ENCODE peak calls at places on chromosomes 16 and 17, in seven cellular contexts. Q is endothelial cell of umbilical vein, T is ovary, J is fibroblast of lung, P is SK-N-SH, N is GM12878, M is esophagus muscularis mucosa. C is an unnamed sample.

GRCh38 chr17:61467416-61468262 is 15.4 kb downstream of the TBX4 start:
- DNase-seq in P (peak; percentile 76), T (no peak), M (no peak), N (no peak), J (peak; percentile 58), Q (peak; percentile 11), C (peak; percentile 75)

GRCh38 chr17:47304191-47304590 is 19.6 kb upstream of the EFCAB13 start:
- DNase-seq in Q (no peak), T (no peak), J (no peak), M (no peak), P (no peak), N (no peak), C (no peak)

GRCh38 chr16:80116711-80117110 is 424.1 kb upstream of the DYNLRB2 start:
- DNase-seq in T (no peak), Q (no peak), J (no peak), N (no peak), M (no peak), P (no peak), C (no peak)

GRCh38 chr17:49053171-49053829 is 56.1 kb downstream of the IGF2BP1 start:
- DNase-seq in M (no peak), J (no peak), T (no peak), N (no peak), P (no peak), Q (no peak), C (no peak)

GRCh38 chr16:51155199-51155607 is 4.1 kb upstream of the SALL1 start:
- DNase-seq in P (peak; percentile 24), M (no peak), T (peak; percentile 30), J (no peak), N (no peak), Q (no peak), C (peak; percentile 63)

GRCh38 chr16:11835891-11836652 is 15.3 kb downstream of the RSL1D1 start:
- DNase-seq in P (no peak), T (no peak), Q (no peak), N (no peak), J (peak; percentile 27), M (no peak), C (no peak)

GRCh38 chr17:31318298-31319190 is 2.9 kb downstream of the EVI2A start:
- DNase-seq in M (no peak), P (no peak), J (peak; percentile 93), N (peak; percentile 63), T (peak; percentile 54), Q (peak; percentile 4), C (peak; percentile 60)

GRCh38 chr17:43713494-43714162 is 45.0 kb downstream of the SOST start:
- DNase-seq in J (no peak), T (no peak), N (no peak), P (peak; percentile 88), M (no peak), Q (peak; percentile 21), C (peak; percentile 45)

GRCh38 chr16:27486760-27487159 is 63.0 kb downstream of the GTF3C1 start:
- DNase-seq in N (no peak), Q (no peak), T (no peak), J (no peak), P (no peak), M (no peak), C (no peak)

GRCh38 chr16:52827456-52827855 is 225.2 kb downstream of the CHD9NB start:
- DNase-seq in Q (no peak), T (no peak), J (no peak), M (no peak), N (no peak), P (no peak), C (no peak)
- H3K27ac ChIP-seq in Q (no peak overlapping the region), T (no peak overlapping the region), J (no peak overlapping the region), M (no peak overlapping the region), N (no peak overlapping the region), P (no peak overlapping the region), C (no peak overlapping the region)

GRCh38 chr16:81403601-81404391 is 40.8 kb upstream of the CMIP start:
- DNase-seq in N (peak; percentile 28), Q (peak; percentile 80), T (peak; percentile 88), M (peak; percentile 96), J (peak; percentile 60), P (peak; percentile 91), C (peak; percentile 82)
- H3K4me1 ChIP-seq in N (no peaks in the 10 kb centered on the region), Q (peaks cover 33% of the 10 kb centered on the region), T (peaks cover 1% of the 10 kb centered on the region), M (peaks cover 18% of the 10 kb centered on the region), J (peaks cover 7% of the 10 kb centered on the region), P (no peaks in the 10 kb centered on the region), C (no peaks in the 10 kb centered on the region)

GRCh38 chr17:78668847-78669246 is 91.7 kb upstream of the DNAH17 start:
- DNase-seq in T (no peak), P (no peak), Q (no peak), N (no peak), J (no peak), M (no peak), C (no peak)
- H3K27ac ChIP-seq in T (no peak overlapping the region), P (no peak overlapping the region), Q (no peak overlapping the region), N (no peak overlapping the region), J (no peak overlapping the region), M (no peak overlapping the region), C (no peak overlapping the region)

GRCh38 chr16:9683677-9684076 is 498.6 kb downstream of the GRIN2A start:
- DNase-seq in J (no peak), P (no peak), N (no peak), Q (no peak), T (no peak), M (no peak), C (no peak)

GRCh38 chr16:9687737-9688319 is 494.4 kb downstream of the GRIN2A start:
- DNase-seq in N (no peak), J (no peak), P (no peak), M (no peak), T (no peak), Q (no peak), C (no peak)

GRCh38 chr16:9695152-9695551 is 487.1 kb downstream of the GRIN2A start:
- DNase-seq in P (no peak), N (no peak), J (no peak), Q (no peak), M (no peak), T (no peak), C (no peak)

GRCh38 chr16:9689597-9689996 is 492.6 kb downstream of the GRIN2A start:
- DNase-seq in M (no peak), Q (no peak), T (no peak), N (no peak), J (no peak), P (no peak), C (no peak)
- H3K4me1 ChIP-seq in M (no peaks in the 10 kb centered on the region), Q (no peaks in the 10 kb centered on the region), T (no peaks in the 10 kb centered on the region), N (no peaks in the 10 kb centered on the region), J (no peaks in the 10 kb centered on the region), P (no peaks in the 10 kb centered on the region), C (no peaks in the 10 kb centered on the region)

DNA sequence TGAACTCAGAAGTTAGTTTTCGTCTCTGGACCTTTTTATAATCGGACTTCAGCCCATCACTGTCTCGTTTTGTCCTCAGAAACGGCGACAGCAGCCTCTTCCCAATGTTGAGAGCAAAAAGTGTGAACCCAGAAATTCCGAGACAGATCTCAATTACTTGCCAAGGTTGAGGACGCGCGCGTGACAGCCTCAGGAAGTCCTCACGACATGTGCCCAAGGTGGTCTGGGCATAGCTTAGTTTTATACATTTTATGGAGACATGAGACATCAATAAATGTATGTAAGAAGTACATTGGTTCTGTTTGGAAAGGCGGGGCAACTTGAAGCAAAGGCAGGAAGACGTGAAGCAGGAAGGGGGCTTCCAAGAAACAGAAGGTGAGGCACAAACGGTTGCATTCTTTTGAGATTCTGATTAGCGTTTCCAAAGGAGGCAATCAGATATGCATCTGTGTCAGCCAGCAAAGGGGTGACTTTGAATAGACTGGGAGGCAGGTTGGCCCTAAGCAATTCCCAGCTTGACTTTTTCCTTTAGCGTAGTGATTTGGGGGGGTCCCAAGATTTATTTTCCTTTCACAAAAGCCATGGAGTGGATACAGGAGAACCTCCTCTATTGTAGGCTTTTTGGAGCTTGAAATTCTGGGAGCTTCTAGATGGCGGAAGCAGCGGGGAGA is 583 bp upstream of the ZNF747 start:
- DNase-seq in P (no peak), Q (no peak), T (no peak), M (no peak), N (no peak), J (peak; percentile 42), C (no peak)
- H3K27ac ChIP-seq in P (peak overlapping the region; percentile 91), Q (peak overlapping the region; percentile 76), T (peak overlapping the region; percentile 83), M (peak overlapping the region; percentile 93), N (peak overlapping the region; percentile 85), J (peak overlapping the region; percentile 87), C (peak overlapping the region; percentile 97)

DNA sequence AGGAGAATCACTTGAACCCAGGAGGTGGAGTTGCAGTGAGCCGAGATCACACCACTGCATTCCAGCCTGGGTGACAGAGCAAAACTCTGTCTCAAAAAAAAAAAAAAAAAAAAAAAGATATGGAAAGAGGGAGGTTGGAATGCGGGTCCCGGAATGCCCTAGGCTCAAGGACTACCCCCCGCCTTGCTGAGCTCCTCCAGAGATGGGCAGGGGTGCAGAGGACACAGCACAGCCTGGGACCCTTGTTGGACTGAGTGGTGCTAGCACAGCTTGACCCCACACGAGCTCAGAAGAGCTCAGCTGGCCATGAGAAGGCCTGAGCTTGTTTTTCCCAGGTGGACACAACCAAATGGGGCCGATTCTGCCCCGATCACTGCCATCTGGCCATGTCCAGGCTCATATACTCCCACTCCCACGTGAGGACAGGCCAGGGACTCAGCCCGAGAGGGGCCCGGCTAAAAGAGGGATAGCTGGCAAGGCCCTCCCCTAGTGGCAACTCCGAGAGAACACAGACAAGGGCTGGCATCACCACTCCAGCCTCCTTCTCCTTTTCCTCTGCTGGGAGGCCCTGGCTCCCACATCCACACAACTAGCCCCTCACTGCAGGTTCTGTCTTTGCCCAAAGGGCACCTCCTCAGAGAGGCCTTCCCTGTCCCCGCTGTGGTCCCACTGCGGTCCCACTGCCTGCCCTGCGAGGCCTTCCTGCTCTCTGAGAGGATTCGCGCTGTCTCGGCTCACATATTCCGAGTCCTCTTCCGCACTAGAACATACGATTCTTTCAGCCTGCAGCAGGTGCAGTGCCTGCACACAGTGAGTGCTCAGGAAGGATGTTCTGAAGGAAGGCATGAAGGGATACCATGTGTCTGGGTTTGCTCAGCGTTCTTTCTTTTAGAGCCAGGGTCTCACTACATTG is 11.0 kb downstream of the SGCA start:
- DNase-seq in M (no peak), Q (no peak), T (peak; percentile 27), P (no peak), J (no peak), N (no peak), C (peak; percentile 16)
- H3K4me1 ChIP-seq in M (peaks cover 73% of the 10 kb centered on the region), Q (peaks cover 16% of the 10 kb centered on the region), T (peaks cover 27% of the 10 kb centered on the region), P (peaks cover 33% of the 10 kb centered on the region), J (peaks cover 30% of the 10 kb centered on the region), N (peaks cover 3% of the 10 kb centered on the region), C (peaks cover 17% of the 10 kb centered on the region)